ENCODE peak calls at places on chromosomes 3 and 15, in eight cellular contexts. J, H, F, Q, B, R, X and K are unnamed samples.

GRCh38 chr3:157317895-157318294 is 118.8 kb upstream of the PTX3 start:
- DNase-seq in Q (no peak), B (no peak), R (no peak), H (no peak), X (no peak), F (peak), J (no peak), K (no peak)

GRCh38 chr3:76652524-76652923 is 387.4 kb upstream of the ROBO2 start:
- DNase-seq in B (no peak), F (no peak), Q (no peak), H (no peak), R (no peak), J (no peak), X (no peak), K (no peak)

GRCh38 chr3:72800869-72801268 is 47.4 kb downstream of the SHQ1 start:
- DNase-seq in R (no peak), Q (no peak), F (peak), J (no peak), X (no peak), H (no peak), B (no peak), K (no peak)

GRCh38 chr3:40975711-40976121 is 223.6 kb upstream of the CTNNB1 start:
- DNase-seq in F (peak), J (no peak), B (no peak), Q (no peak), X (no peak), H (no peak), R (no peak), K (no peak)

GRCh38 chr15:48667701-48668100 is 22.2 kb upstream of the FBN1 start:
- DNase-seq in J (no peak), H (no peak), R (no peak), B (no peak), X (peak), F (peak), Q (no peak), K (no peak)

GRCh38 chr3:23945653-23945902 is 492 bp downstream of the NR1D2 start:
- DNase-seq in B (no peak), H (no peak), J (no peak), X (no peak), R (no peak), F (no peak), Q (no peak), K (no peak)

GRCh38 chr3:126422571-126423091 is 27.9 kb downstream of the CFAP100 start:
- DNase-seq in R (peak), F (no peak), Q (peak), X (no peak), B (no peak), J (no peak), H (no peak), K (no peak)

GRCh38 chr3:143302638-143303171 is 183.1 kb downstream of the CHST2 start:
- DNase-seq in H (peak), Q (peak), F (peak), X (peak), R (peak), B (peak), J (no peak), K (no peak)

GRCh38 chr3:174439621-174440349 is 419.3 kb upstream of the NAALADL2 start:
- DNase-seq in B (no peak), Q (no peak), F (peak), X (peak), J (peak), H (no peak), R (peak), K (peak)

GRCh38 chr15:89140595-89140994 is 52.3 kb downstream of the ABHD2 start:
- DNase-seq in J (no peak), H (peak), X (no peak), F (no peak), Q (no peak), B (no peak), R (no peak), K (no peak)

GRCh38 chr15:73630796-73631471 is 2.3 kb downstream of the NPTN start:
- DNase-seq in Q (no peak), X (no peak), H (no peak), F (no peak), R (no peak), J (no peak), B (no peak), K (no peak)

GRCh38 chr3:77377717-77378116 is 337.8 kb downstream of the ROBO2 start:
- DNase-seq in J (no peak), Q (no peak), F (no peak), R (no peak), H (no peak), X (no peak), B (no peak), K (no peak)

GRCh38 chr15:48856947-48857346 is 21.0 kb upstream of the EID1 start:
- DNase-seq in F (no peak), J (peak), H (no peak), R (peak), B (no peak), X (peak), Q (no peak), K (no peak)

GRCh38 chr3:154323921-154324738 is at the start of gene DHX36:
- DNase-seq in R (peak), B (peak), Q (peak), F (peak), H (peak), X (peak), J (peak), K (peak)
- TF ChIP-seq CTCF in R (no peak), B (no peak), Q (no peak), F (no peak), H (no peak), X (no peak), J (no peak), K (peak)

DNA sequence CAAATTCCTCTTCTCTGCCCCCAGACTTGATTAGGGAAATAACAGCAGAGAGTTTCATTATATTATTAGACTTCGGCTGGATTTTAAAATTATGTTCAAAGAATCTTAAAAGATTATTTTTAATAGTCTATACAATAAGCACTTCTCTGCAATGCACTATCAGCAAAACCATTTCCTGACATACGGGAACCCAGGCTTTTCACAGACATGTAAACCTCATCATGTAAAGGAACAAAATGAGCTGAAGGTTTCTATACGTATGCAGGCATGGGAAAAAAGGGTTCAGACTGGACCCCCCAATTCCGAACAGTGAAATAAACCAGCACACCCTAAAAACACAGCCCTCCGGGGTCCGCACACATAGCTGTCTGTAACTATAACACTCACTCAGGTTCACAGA is 77.5 kb upstream of the LMOD3 start:
- DNase-seq in Q (no peak), X (no peak), F (no peak), B (no peak), J (no peak), H (no peak), R (no peak), K (no peak)
- H3K4me3 ChIP-seq in Q (peak), X (no peak), F (no peak), B (peak), J (no peak), H (peak), R (no peak), K (peak)

GRCh38 chr3:131349946-131350347 is 31.6 kb upstream of the NUDT16 start:
- DNase-seq in R (no peak), B (peak), F (peak), X (peak), Q (no peak), J (no peak), H (peak), K (no peak)
- TF ChIP-seq CTCF in R (no peak), B (no peak), F (no peak), X (no peak), Q (no peak), J (no peak), H (no peak), K (no peak)

DNA sequence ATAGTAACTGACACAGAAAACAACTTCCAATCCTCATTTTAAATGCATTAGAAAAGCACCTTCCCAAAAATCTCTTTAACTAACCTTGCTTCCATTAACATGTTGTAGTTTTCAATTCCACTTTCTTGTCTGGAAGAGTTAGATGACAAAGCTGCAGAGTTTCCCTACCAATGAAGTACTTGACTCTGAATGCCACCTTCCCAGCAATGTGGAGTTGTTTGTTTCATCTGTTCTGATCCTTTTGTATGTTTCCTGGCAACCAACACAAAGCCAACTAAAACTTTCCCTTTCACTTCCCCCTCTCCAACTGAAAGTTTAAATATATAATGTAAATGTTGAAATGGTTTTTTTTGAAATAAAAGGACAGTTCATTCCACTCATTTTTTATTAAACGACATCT is at the start of gene WDR49:
- DNase-seq in F (no peak), Q (no peak), B (no peak), J (peak), R (peak), H (no peak), X (no peak), K (no peak)
- H3K4me3 ChIP-seq in F (no peak), Q (no peak), B (no peak), J (no peak), R (no peak), H (no peak), X (no peak), K (no peak)